ENCODE peak calls at places on chromosomes 6 and 20, in nine cellular contexts. G, V, S, W, H, B, J, A and N are unnamed samples.
A peak's percentile ranks its signal among the peaks of the same experiment; 100 is the strongest.

GRCh38 chr6:85810558-85810957 is 167.9 kb upstream of the SYNCRIP start:
- DNase-seq in J (no peak), S (no peak), G (no peak), W (no peak), A (no peak), H (no peak), B (no peak), V (no peak), N (no peak)

GRCh38 chr6:32954983-32955802 is 2.3 kb upstream of the HLA-DMA start:
- DNase-seq in A (no peak), V (no peak), S (no peak), J (peak; percentile 54), B (no peak), H (no peak), W (no peak), G (peak; percentile 15), N (no peak)

GRCh38 chr20:48921883-48922867 is 664 bp downstream of the ARFGEF2 start:
- DNase-seq in J (peak; percentile 66), A (peak; percentile 90), W (no peak), V (no peak), G (peak; percentile 28), S (peak; percentile 8), H (no peak), B (no peak), N (peak; percentile 36)

GRCh38 chr6:40894962-40895799 is 143.8 kb downstream of the UNC5CL start:
- DNase-seq in W (no peak), A (no peak), J (peak; percentile 64), B (no peak), G (peak; percentile 15), H (no peak), V (no peak), S (no peak), N (peak; percentile 68)

GRCh38 chr6:131062245-131063027 is 609 bp downstream of the EPB41L2 start:
- DNase-seq in H (peak; percentile 4), G (no peak), J (peak; percentile 18), V (no peak), A (no peak), B (no peak), W (no peak), S (peak; percentile 18), N (peak; percentile 26)

GRCh38 chr6:25103603-25104002 is 167.8 kb upstream of the RIPOR2 start:
- DNase-seq in H (no peak), J (no peak), S (no peak), G (no peak), A (no peak), W (no peak), V (no peak), B (no peak), N (no peak)

GRCh38 chr6:63307581-63308246 is 12.1 kb downstream of the LGSN start:
- DNase-seq in J (peak; percentile 64), B (no peak), S (no peak), G (peak; percentile 25), A (no peak), V (no peak), W (no peak), H (no peak), N (peak; percentile 53)

GRCh38 chr6:89862281-89862680 is 32.0 kb upstream of the GJA10 start:
- DNase-seq in V (no peak), J (no peak), S (no peak), H (no peak), W (no peak), G (no peak), B (no peak), A (no peak), N (no peak)

GRCh38 chr20:16018881-16019280 is 554.4 kb downstream of the KIF16B start:
- DNase-seq in J (no peak), H (no peak), B (no peak), A (no peak), S (no peak), W (no peak), V (no peak), G (no peak), N (no peak)

GRCh38 chr20:3168079-3168828 is 5.1 kb downstream of the LZTS3 start:
- DNase-seq in S (no peak), B (no peak), V (no peak), A (no peak), H (no peak), G (no peak), J (no peak), W (no peak), N (no peak)

GRCh38 chr6:113672691-113673149 is 184.4 kb upstream of the MARCKS start:
- DNase-seq in H (no peak), B (no peak), J (no peak), A (no peak), V (no peak), W (no peak), S (no peak), G (no peak), N (peak; percentile 51)

GRCh38 chr6:31042801-31043200 is 32.5 kb downstream of the MUC22 start:
- DNase-seq in V (no peak), B (no peak), A (no peak), H (peak; percentile 20), W (no peak), G (peak; percentile 51), J (peak; percentile 68), S (peak; percentile 4), N (peak; percentile 38)

GRCh38 chr6:147675281-147675680 is 166.8 kb downstream of the SAMD5 start:
- DNase-seq in G (no peak), B (no peak), S (no peak), A (no peak), V (no peak), W (no peak), J (peak; percentile 23), H (no peak), N (no peak)

GRCh38 chr6:43768983-43769525 is 957 bp upstream of the VEGFA start:
- DNase-seq in G (no peak), S (no peak), H (no peak), V (no peak), B (no peak), A (peak; percentile 44), W (no peak), J (no peak), N (no peak)

GRCh38 chr6:3005077-3005476 is 5.4 kb downstream of the NQO2 start:
- DNase-seq in V (no peak), A (no peak), W (no peak), G (no peak), S (no peak), H (no peak), B (no peak), J (no peak), N (no peak)

GRCh38 chr6:108175592-108176279 is 9.9 kb downstream of the NR2E1 start:
- DNase-seq in G (no peak), W (no peak), B (no peak), J (no peak), H (no peak), A (no peak), S (no peak), V (no peak), N (no peak)

GRCh38 chr20:10074513-10074912 is 39.7 kb downstream of the ANKEF1 start:
- DNase-seq in V (no peak), H (no peak), G (no peak), S (no peak), J (peak; percentile 97), A (peak; percentile 80), B (no peak), W (peak; percentile 59), N (peak; percentile 76)

GRCh38 chr20:33673411-33674293 is 576 bp downstream of the NECAB3 start:
- DNase-seq in H (no peak), B (no peak), V (no peak), J (no peak), G (no peak), A (peak; percentile 78), W (no peak), S (no peak), N (no peak)

GRCh38 chr6:85923013-85923430 is 280.3 kb upstream of the SYNCRIP start:
- DNase-seq in G (peak; percentile 24), H (no peak), B (no peak), V (no peak), W (peak; percentile 44), A (no peak), J (peak; percentile 82), S (no peak), N (peak; percentile 53)

GRCh38 chr6:52538921-52539354 is 37.9 kb downstream of the TRAM2 start:
- DNase-seq in B (no peak), J (no peak), H (no peak), G (no peak), A (no peak), V (no peak), S (no peak), W (no peak), N (no peak)